ENCODE peak calls at places on chromosomes 7 and 10, in nine cellular contexts. P is mesendoderm; H is GF-D8; F is T-helper 2 cell treated with Interferon-gamma antibody and Interleukin-4, amounts not matched to agents 5 μg/mL and 100 μg/mL, for 36 hours; B is RKO; S is left ventricle myocardium inferior; K is stimulated activated CD4-positive, alpha-beta T cell treated with anti-CD3 and anti-CD28 coated beads, TNF-alpha, amount 100 ng/mL, for 24 hours; G is activated CD4-positive, alpha-beta T cell treated with anti-CD3 and anti-CD28 coated beads for 24 hours; X is kidney epithelial cell. J is an unnamed sample.

GRCh38 chr10:118840071-118840775 is 85.5 kb upstream of the CACUL1 start:
- DNase-seq in H (no peak), K (peak), F (peak), B (peak), G (peak), S (no peak), P (peak), X (peak), J (no peak)

GRCh38 chr7:11450246-11450645 is 381.8 kb downstream of the THSD7A start:
- DNase-seq in F (no peak), X (no peak), H (no peak), B (no peak), G (no peak), S (no peak), K (no peak), P (no peak), J (no peak)

GRCh38 chr10:50310560-50311174 is 59.4 kb upstream of the ASAH2 start:
- DNase-seq in S (no peak), H (no peak), P (peak), B (peak), X (no peak), G (peak), K (peak), F (no peak), J (no peak)

GRCh38 chr7:4610768-4611467 is 71.2 kb upstream of the FOXK1 start:
- DNase-seq in H (peak), G (no peak), F (peak), P (peak), B (peak), X (no peak), S (no peak), K (peak), J (no peak)

GRCh38 chr10:121323448-121323847 is 274.8 kb downstream of the FGFR2 start:
- DNase-seq in B (no peak), X (no peak), K (no peak), P (no peak), H (no peak), G (no peak), S (no peak), F (no peak), J (no peak)

GRCh38 chr10:47329905-47330304 is 7.7 kb downstream of the GDF2 start:
- DNase-seq in H (no peak), K (no peak), S (no peak), F (no peak), B (no peak), P (no peak), X (no peak), G (no peak), J (no peak)

GRCh38 chr10:119409906-119410305 is 132.6 kb downstream of the RGS10 start:
- DNase-seq in B (no peak), F (no peak), K (no peak), H (no peak), X (no peak), S (peak), G (no peak), P (no peak), J (no peak)

GRCh38 chr10:24333736-24334135 is 124.8 kb downstream of the KIAA1217 start:
- DNase-seq in P (no peak), K (no peak), S (no peak), X (no peak), B (no peak), F (no peak), G (no peak), H (no peak), J (no peak)

GRCh38 chr10:120456626-120457430 is at the start of gene PLPP4:
- DNase-seq in F (no peak), G (no peak), K (peak), H (no peak), X (no peak), S (no peak), B (no peak), P (peak), J (peak)

GRCh38 chr10:116055252-116055918 is 217.6 kb downstream of the GFRA1 start:
- DNase-seq in G (no peak), S (peak), F (no peak), P (no peak), H (no peak), K (no peak), B (no peak), X (no peak), J (no peak)

GRCh38 chr10:84429926-84430520 is 101.6 kb downstream of the CCSER2 start:
- DNase-seq in B (peak), H (no peak), X (peak), P (peak), G (peak), S (peak), F (peak), K (peak), J (peak)

GRCh38 chr10:29946953-29947700 is 112.3 kb downstream of the JCAD start:
- DNase-seq in H (no peak), P (peak), S (peak), X (peak), F (no peak), B (peak), G (no peak), K (no peak), J (no peak)

GRCh38 chr10:57849726-57850357 is 417.9 kb downstream of the IPMK start:
- DNase-seq in F (no peak), P (no peak), B (peak), K (no peak), H (no peak), X (no peak), G (no peak), S (no peak), J (no peak)

J was measured in anterior cingulate cortex.